ENCODE peak calls at places on chromosomes 1 and 21, in nine cellular contexts. U, S, C, Z, G, Q, D, W and Y are unnamed samples.

GRCh38 chr1:30409476-30410152 is 313.8 kb downstream of the MATN1 start:
- DNase-seq in Q (no peak), S (peak; percentile 32), G (no peak), W (peak; percentile 13), Z (no peak), U (no peak), C (no peak), D (no peak), Y (peak; percentile 17)

GRCh38 chr1:173409613-173410012 is 67.5 kb upstream of the PRDX6 start:
- DNase-seq in Z (no peak), C (peak; percentile 84), U (peak; percentile 84), S (no peak), W (no peak), G (no peak), D (peak; percentile 38), Q (peak; percentile 95), Y (no peak)

GRCh38 chr1:246372502-246372901 is 134.6 kb downstream of the SMYD3 start:
- DNase-seq in C (no peak), D (no peak), S (no peak), U (peak; percentile 71), W (no peak), Q (peak; percentile 23), Z (no peak), G (no peak), Y (no peak)

GRCh38 chr1:20603473-20604464 is 14.9 kb downstream of the CDA start:
- DNase-seq in C (peak; percentile 95), G (no peak), Q (peak; percentile 61), U (peak; percentile 60), Z (no peak), W (no peak), S (no peak), D (no peak), Y (no peak)

GRCh38 chr1:175338447-175339135 is 146.0 kb upstream of the KIAA0040 start:
- DNase-seq in G (peak; percentile 9), S (peak; percentile 71), D (no peak), C (no peak), Q (no peak), U (no peak), W (no peak), Z (peak; percentile 37), Y (no peak)

GRCh38 chr1:225532240-225532944 is 104.6 kb upstream of the LBR start:
- DNase-seq in W (no peak), Q (no peak), G (no peak), D (no peak), Z (no peak), U (no peak), C (no peak), S (no peak), Y (no peak)

GRCh38 chr1:235820059-235820458 is 46.6 kb downstream of the LYST start:
- DNase-seq in S (no peak), W (no peak), Z (no peak), U (no peak), Q (no peak), G (no peak), C (no peak), D (no peak), Y (no peak)

GRCh38 chr1:152870831-152871730 is 7.0 kb upstream of the SMCP start:
- DNase-seq in D (no peak), W (no peak), Q (no peak), C (peak; percentile 26), S (no peak), U (peak; percentile 10), G (peak; percentile 48), Z (no peak), Y (no peak)

GRCh38 chr1:33442141-33442540 is 11.2 kb upstream of the PHC2 start:
- DNase-seq in D (no peak), C (no peak), U (peak; percentile 33), S (no peak), W (no peak), Q (no peak), Z (no peak), G (no peak), Y (no peak)

GRCh38 chr1:223344491-223344890 is 19.5 kb downstream of the SUSD4 start:
- DNase-seq in Z (no peak), G (no peak), C (no peak), W (no peak), Q (no peak), U (no peak), S (no peak), D (no peak), Y (no peak)

GRCh38 chr21:32592929-32593502 is 7.7 kb upstream of the TCP10L start:
- DNase-seq in W (peak; percentile 33), G (no peak), D (no peak), Q (no peak), U (no peak), C (no peak), Z (no peak), S (no peak), Y (no peak)

GRCh38 chr1:3311711-3312110 is 142.8 kb upstream of the ARHGEF16 start:
- DNase-seq in D (no peak), G (no peak), U (no peak), C (no peak), Q (no peak), S (no peak), W (no peak), Z (no peak), Y (no peak)

GRCh38 chr1:192109576-192109975 is 48.7 kb upstream of the RGS18 start:
- DNase-seq in W (no peak), Z (no peak), U (no peak), S (no peak), Q (no peak), G (no peak), C (no peak), D (no peak), Y (no peak)

GRCh38 chr1:4781646-4782045 is 127.2 kb downstream of the AJAP1 start:
- DNase-seq in S (no peak), Q (no peak), G (no peak), Z (no peak), C (no peak), W (no peak), U (no peak), D (no peak), Y (no peak)

GRCh38 chr1:8169364-8170058 is 143.4 kb upstream of the ERRFI1 start:
- DNase-seq in U (peak; percentile 96), Z (no peak), C (peak; percentile 90), G (peak; percentile 25), S (peak; percentile 68), W (no peak), Q (peak; percentile 95), D (peak; percentile 79), Y (no peak)

GRCh38 chr1:46072975-46073374 is 59.5 kb downstream of the PIK3R3 start:
- DNase-seq in Z (no peak), G (no peak), W (no peak), S (no peak), U (no peak), C (peak; percentile 17), D (no peak), Q (no peak), Y (no peak)

GRCh38 chr1:182568647-182569284 is 20.3 kb downstream of the RNASEL start:
- DNase-seq in Q (no peak), D (no peak), W (no peak), U (no peak), Z (no peak), S (no peak), C (no peak), G (no peak), Y (no peak)
- TF ChIP-seq CTCF in Q (no peak), D (no peak), W (no peak), U (no peak), Z (no peak), S (no peak), C (no peak), G (no peak), Y (no peak)

GRCh38 chr1:203306089-203306969 is 1.0 kb downstream of the BTG2 start:
- DNase-seq in C (peak; percentile 92), Q (peak; percentile 95), Z (no peak), S (peak; percentile 72), D (peak; percentile 86), G (peak; percentile 76), U (peak; percentile 93), W (peak; percentile 98), Y (no peak)
- TF ChIP-seq CTCF in C (no peak), Q (no peak), Z (no peak), S (no peak), D (no peak), G (no peak), U (no peak), W (no peak), Y (no peak)

DNA sequence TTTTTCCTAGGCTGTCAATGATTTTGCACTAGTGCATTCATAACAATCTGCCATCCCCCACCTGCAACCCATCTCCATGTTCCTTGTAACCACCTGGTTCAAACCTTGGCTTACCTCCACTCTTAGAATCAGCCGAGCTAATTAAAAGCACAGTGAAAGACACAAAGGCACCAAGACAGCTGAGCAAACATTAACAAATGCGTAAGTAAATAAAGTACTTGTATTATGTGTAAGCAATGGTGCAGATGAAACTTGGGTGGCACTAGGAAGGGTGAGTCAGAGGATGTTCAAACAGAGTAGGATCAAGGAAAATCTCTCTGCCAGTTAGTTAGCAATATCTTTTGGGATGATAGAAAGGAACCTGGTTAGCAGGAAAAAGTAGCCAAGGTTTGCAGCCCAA is 5.1 kb upstream of the FOXJ3 start:
- DNase-seq in U (no peak), S (no peak), Z (no peak), D (no peak), C (peak; percentile 65), Q (no peak), G (peak; percentile 54), W (no peak), Y (no peak)
- TF ChIP-seq CTCF in U (no peak), S (no peak), Z (no peak), D (no peak), C (no peak), Q (no peak), G (no peak), W (no peak), Y (no peak)

GRCh38 chr1:244338996-244339692 is 112.6 kb downstream of the ADSS2 start:
- DNase-seq in U (no peak), Z (no peak), G (no peak), S (no peak), Q (no peak), C (no peak), W (no peak), D (no peak), Y (no peak)

GRCh38 chr1:244340396-244340795 is 111.3 kb downstream of the ADSS2 start:
- DNase-seq in U (no peak), W (no peak), S (no peak), Q (no peak), C (no peak), Z (no peak), D (no peak), G (no peak), Y (no peak)

GRCh38 chr1:244344001-244344400 is 107.7 kb downstream of the ADSS2 start:
- DNase-seq in G (no peak), Z (no peak), S (no peak), C (no peak), W (no peak), U (no peak), Q (no peak), D (no peak), Y (no peak)

GRCh38 chr1:244339776-244340175 is 111.9 kb downstream of the ADSS2 start:
- DNase-seq in D (no peak), G (no peak), U (no peak), Z (no peak), Q (no peak), W (no peak), C (no peak), S (no peak), Y (no peak)

GRCh38 chr1:244341455-244342450 is 110.0 kb downstream of the ADSS2 start:
- DNase-seq in D (no peak), G (peak; percentile 64), W (no peak), U (no peak), C (peak; percentile 34), Q (no peak), S (no peak), Z (no peak), Y (no peak)
- TF ChIP-seq CTCF in D (no peak), G (no peak), W (no peak), U (no peak), C (no peak), Q (no peak), S (no peak), Z (no peak), Y (no peak)